ENCODE peak calls at places on chromosomes 4 and X, in nine cellular contexts. One of them, this sample, is unnamed.

GRCh38 chr4:107468812-107469211 is 251.2 kb downstream of the PAPSS1 start:
- DNase-seq in stimulated activated CD4-positive, alpha-beta T cell treated with anti-CD3 and anti-CD28 coated beads, Interleukin-4, amount 100 ng/mL, for 24 hours: no peak
- DNase-seq in breast epithelium: no peak
- DNase-seq in uterus: no peak
- DNase-seq in naive thymus-derived CD4-positive, alpha-beta T cell: no peak
- DNase-seq in GM13976: no peak
- DNase-seq in T-cell: no peak
- DNase-seq in activated T-helper 1 cell treated with Interleukin-2 at 50 U/mL for 16 hours: no peak
- DNase-seq in OCI-M1: no peak
- DNase-seq in this sample: no peak

GRCh38 chr4:97774347-97774989 is 368.8 kb downstream of the STPG2 start:
- DNase-seq in stimulated activated CD4-positive, alpha-beta T cell treated with anti-CD3 and anti-CD28 coated beads, Interleukin-4, amount 100 ng/mL, for 24 hours: no peak
- DNase-seq in breast epithelium: no peak
- DNase-seq in uterus: no peak
- DNase-seq in naive thymus-derived CD4-positive, alpha-beta T cell: no peak
- DNase-seq in GM13976: no peak
- DNase-seq in T-cell: no peak
- DNase-seq in activated T-helper 1 cell treated with Interleukin-2 at 50 U/mL for 16 hours: no peak
- DNase-seq in OCI-M1: peak; percentile 11
- DNase-seq in this sample: no peak

GRCh38 chr4:26671111-26671510 is 87.2 kb downstream of the TBC1D19 start:
- DNase-seq in stimulated activated CD4-positive, alpha-beta T cell treated with anti-CD3 and anti-CD28 coated beads, Interleukin-4, amount 100 ng/mL, for 24 hours: no peak
- DNase-seq in breast epithelium: no peak
- DNase-seq in uterus: no peak
- DNase-seq in naive thymus-derived CD4-positive, alpha-beta T cell: no peak
- DNase-seq in GM13976: no peak
- DNase-seq in T-cell: no peak
- DNase-seq in activated T-helper 1 cell treated with Interleukin-2 at 50 U/mL for 16 hours: no peak
- DNase-seq in OCI-M1: no peak
- DNase-seq in this sample: no peak

GRCh38 chrX:53930513-53931380 is 113.5 kb downstream of the PHF8 start:
- DNase-seq in stimulated activated CD4-positive, alpha-beta T cell treated with anti-CD3 and anti-CD28 coated beads, Interleukin-4, amount 100 ng/mL, for 24 hours: no peak
- DNase-seq in breast epithelium: no peak
- DNase-seq in uterus: no peak
- DNase-seq in naive thymus-derived CD4-positive, alpha-beta T cell: no peak
- DNase-seq in GM13976: no peak
- DNase-seq in T-cell: no peak
- DNase-seq in activated T-helper 1 cell treated with Interleukin-2 at 50 U/mL for 16 hours: no peak
- DNase-seq in OCI-M1: peak; percentile 39
- DNase-seq in this sample: no peak

GRCh38 chrX:138885886-138886285 is 174.4 kb upstream of the FGF13 start:
- DNase-seq in stimulated activated CD4-positive, alpha-beta T cell treated with anti-CD3 and anti-CD28 coated beads, Interleukin-4, amount 100 ng/mL, for 24 hours: no peak
- DNase-seq in breast epithelium: no peak
- DNase-seq in uterus: no peak
- DNase-seq in naive thymus-derived CD4-positive, alpha-beta T cell: no peak
- DNase-seq in GM13976: no peak
- DNase-seq in T-cell: no peak
- DNase-seq in activated T-helper 1 cell treated with Interleukin-2 at 50 U/mL for 16 hours: no peak
- DNase-seq in OCI-M1: no peak
- DNase-seq in this sample: no peak

GRCh38 chr4:122531038-122531437 is 74.5 kb upstream of the IL2 start:
- DNase-seq in stimulated activated CD4-positive, alpha-beta T cell treated with anti-CD3 and anti-CD28 coated beads, Interleukin-4, amount 100 ng/mL, for 24 hours: no peak
- DNase-seq in breast epithelium: no peak
- DNase-seq in uterus: no peak
- DNase-seq in naive thymus-derived CD4-positive, alpha-beta T cell: no peak
- DNase-seq in GM13976: no peak
- DNase-seq in T-cell: no peak
- DNase-seq in activated T-helper 1 cell treated with Interleukin-2 at 50 U/mL for 16 hours: no peak
- DNase-seq in OCI-M1: no peak
- DNase-seq in this sample: no peak

GRCh38 chr4:148007789-148008188 is 275.9 kb downstream of the ARHGAP10 start:
- DNase-seq in stimulated activated CD4-positive, alpha-beta T cell treated with anti-CD3 and anti-CD28 coated beads, Interleukin-4, amount 100 ng/mL, for 24 hours: no peak
- DNase-seq in breast epithelium: no peak
- DNase-seq in uterus: no peak
- DNase-seq in naive thymus-derived CD4-positive, alpha-beta T cell: no peak
- DNase-seq in GM13976: no peak
- DNase-seq in T-cell: no peak
- DNase-seq in activated T-helper 1 cell treated with Interleukin-2 at 50 U/mL for 16 hours: no peak
- DNase-seq in OCI-M1: peak; percentile 36
- DNase-seq in this sample: no peak

GRCh38 chrX:107834273-107835201 is 8.9 kb downstream of the MID2 start:
- DNase-seq in stimulated activated CD4-positive, alpha-beta T cell treated with anti-CD3 and anti-CD28 coated beads, Interleukin-4, amount 100 ng/mL, for 24 hours: no peak
- DNase-seq in breast epithelium: no peak
- DNase-seq in uterus: no peak
- DNase-seq in naive thymus-derived CD4-positive, alpha-beta T cell: no peak
- DNase-seq in GM13976: no peak
- DNase-seq in T-cell: no peak
- DNase-seq in activated T-helper 1 cell treated with Interleukin-2 at 50 U/mL for 16 hours: no peak
- DNase-seq in OCI-M1: no peak
- DNase-seq in this sample: no peak

GRCh38 chrX:46325312-46325877 is 219.8 kb downstream of the ZNF674 start:
- DNase-seq in stimulated activated CD4-positive, alpha-beta T cell treated with anti-CD3 and anti-CD28 coated beads, Interleukin-4, amount 100 ng/mL, for 24 hours: peak; percentile 67
- DNase-seq in breast epithelium: no peak
- DNase-seq in uterus: no peak
- DNase-seq in naive thymus-derived CD4-positive, alpha-beta T cell: no peak
- DNase-seq in GM13976: no peak
- DNase-seq in T-cell: no peak
- DNase-seq in activated T-helper 1 cell treated with Interleukin-2 at 50 U/mL for 16 hours: no peak
- DNase-seq in OCI-M1: no peak
- DNase-seq in this sample: no peak

GRCh38 chr4:125517831-125518230 is 203.1 kb downstream of the FAT4 start:
- DNase-seq in stimulated activated CD4-positive, alpha-beta T cell treated with anti-CD3 and anti-CD28 coated beads, Interleukin-4, amount 100 ng/mL, for 24 hours: no peak
- DNase-seq in breast epithelium: no peak
- DNase-seq in uterus: no peak
- DNase-seq in naive thymus-derived CD4-positive, alpha-beta T cell: no peak
- DNase-seq in GM13976: no peak
- DNase-seq in T-cell: no peak
- DNase-seq in activated T-helper 1 cell treated with Interleukin-2 at 50 U/mL for 16 hours: no peak
- DNase-seq in OCI-M1: no peak
- DNase-seq in this sample: no peak

This sample was measured in GM06990.